ENCODE peak calls at places on chromosome 12, in six cellular contexts. V is stimulated activated CD8-positive, alpha-beta memory T cell treated with anti-CD3 and anti-CD28 coated beads, Interleukin-15, amount 100 ng/mL, for 24 hours; F is type B pancreatic cell; Y is NCI-H345; N is Kasumi-1; E is HT-29. S is an unnamed sample.

GRCh38 chr12:56751712-56752598 is at the start of gene PRIM1:
- DNase-seq in V (peak; percentile 65), F (peak; percentile 90), Y (peak; percentile 92), N (peak; percentile 86), E (peak; percentile 93), S (peak; percentile 91)

GRCh38 chr12:57549909-57550627 is at the start of gene KIF5A:
- DNase-seq in E (no peak), N (no peak), Y (peak; percentile 72), V (peak; percentile 30), F (no peak), S (no peak)

GRCh38 chr12:113903381-113903863 is 62.7 kb downstream of the RBM19 start:
- DNase-seq in N (no peak), E (no peak), F (no peak), Y (no peak), V (no peak), S (no peak)

GRCh38 chr12:52049286-52049685 is 2.0 kb upstream of the NR4A1 start:
- DNase-seq in V (no peak), Y (no peak), E (no peak), N (no peak), F (no peak), S (no peak)

GRCh38 chr12:27894309-27894708 is 78.2 kb downstream of the PTHLH start:
- DNase-seq in E (no peak), F (no peak), N (no peak), Y (no peak), V (no peak), S (no peak)

GRCh38 chr12:39605996-39606395 is 13.6 kb downstream of the ABCD2 start:
- DNase-seq in E (no peak), Y (no peak), V (no peak), F (no peak), N (no peak), S (no peak)

GRCh38 chr12:114916531-114916930 is 232.6 kb upstream of the TBX3 start:
- DNase-seq in F (no peak), N (no peak), Y (no peak), E (no peak), V (no peak), S (no peak)

GRCh38 chr12:12903642-12904609 is 12.6 kb downstream of the GPRC5A start:
- DNase-seq in F (no peak), V (no peak), E (peak; percentile 90), N (peak; percentile 29), Y (no peak), S (no peak)

GRCh38 chr12:64172143-64172970 is 49.7 kb downstream of the KICS2 start:
- DNase-seq in V (no peak), E (no peak), Y (no peak), F (no peak), N (no peak), S (no peak)

GRCh38 chr12:48817957-48818830 is at the start of gene CACNB3:
- DNase-seq in F (peak; percentile 86), V (peak; percentile 42), Y (peak; percentile 40), E (peak; percentile 53), N (peak; percentile 60), S (no peak)

GRCh38 chr12:124428792-124429281 is 133.9 kb downstream of the RFLNA start:
- DNase-seq in Y (no peak), N (no peak), V (no peak), F (no peak), E (no peak), S (no peak)

GRCh38 chr12:114933428-114934160 is 249.6 kb upstream of the TBX3 start:
- DNase-seq in Y (no peak), N (no peak), E (peak; percentile 27), F (no peak), V (no peak), S (no peak)

GRCh38 chr12:44117368-44117767 is 281.5 kb downstream of the TMEM117 start:
- DNase-seq in N (no peak), Y (no peak), E (no peak), V (no peak), F (no peak), S (no peak)

GRCh38 chr12:6932766-6933165 is 5.0 kb downstream of the ATN1 start:
- DNase-seq in F (no peak), N (no peak), Y (no peak), E (no peak), V (no peak), S (no peak)

GRCh38 chr12:130647814-130648213 is 68.3 kb downstream of the RIMBP2 start:
- DNase-seq in E (no peak), Y (no peak), N (no peak), V (no peak), F (no peak), S (no peak)

GRCh38 chr12:96751626-96752025 is 155.4 kb upstream of the NEDD1 start:
- DNase-seq in V (no peak), F (no peak), Y (no peak), N (no peak), E (no peak), S (no peak)

GRCh38 chr12:989751-990278 is 1.2 kb upstream of the ERC1 start:
- DNase-seq in V (no peak), N (peak; percentile 33), E (peak; percentile 58), F (no peak), Y (peak; percentile 34), S (peak; percentile 50)

GRCh38 chr12:117518594-117519270 is 157.3 kb upstream of the NOS1 start:
- DNase-seq in N (no peak), V (no peak), F (no peak), Y (no peak), E (peak; percentile 10), S (no peak)

GRCh38 chr12:76455582-76456345 is 103.8 kb downstream of the OSBPL8 start:
- DNase-seq in Y (peak; percentile 35), N (peak; percentile 67), E (peak; percentile 68), F (no peak), V (no peak), S (peak; percentile 16)

GRCh38 chr12:105538880-105539279 is 208.4 kb downstream of the C12orf75 start:
- DNase-seq in N (no peak), Y (no peak), V (no peak), E (no peak), F (no peak), S (no peak)